ENCODE peak calls at places on chromosomes 5 and 9, in seven cellular contexts. L, O, E, S, M, B and I are unnamed samples.

GRCh38 chr5:142600611-142601360 is 85.1 kb downstream of the FGF1 start:
- DNase-seq in L (no peak), O (no peak), E (peak), S (peak), M (no peak), B (no peak), I (peak)

GRCh38 chr9:88949961-88950340 is 41.3 kb upstream of the S1PR3 start:
- DNase-seq in L (no peak), O (no peak), E (no peak), S (peak), M (no peak), B (no peak), I (no peak)

GRCh38 chr9:83062653-83063527 is at the start of gene RASEF:
- DNase-seq in L (no peak), O (peak), E (no peak), S (peak), M (no peak), B (no peak), I (no peak)

GRCh38 chr5:30874234-30875034 is 319.1 kb upstream of the CDH6 start:
- DNase-seq in L (no peak), O (no peak), E (no peak), S (no peak), M (no peak), B (no peak), I (no peak)

GRCh38 chr5:173457482-173457881 is 129.3 kb upstream of the STC2 start:
- DNase-seq in L (no peak), O (no peak), E (no peak), S (peak), M (no peak), B (no peak), I (no peak)

GRCh38 chr9:117245225-117245624 is 169.6 kb downstream of the ASTN2 start:
- DNase-seq in L (no peak), O (no peak), E (no peak), S (no peak), M (no peak), B (no peak), I (no peak)

GRCh38 chr9:121902483-121903135 is 190.5 kb downstream of the TTLL11 start:
- DNase-seq in L (no peak), O (no peak), E (no peak), S (peak), M (no peak), B (no peak), I (no peak)

GRCh38 chr9:686381-686813 is 155.1 kb upstream of the DMRT1 start:
- DNase-seq in L (no peak), O (no peak), E (no peak), S (peak), M (no peak), B (no peak), I (peak)

GRCh38 chr5:134435525-134435924 is 23.8 kb upstream of the CDKN2AIPNL start:
- DNase-seq in L (no peak), O (no peak), E (no peak), S (peak), M (no peak), B (no peak), I (no peak)

GRCh38 chr9:105062222-105062850 is 134.4 kb upstream of the ABCA1 start:
- DNase-seq in L (no peak), O (no peak), E (no peak), S (no peak), M (no peak), B (no peak), I (no peak)

GRCh38 chr5:95891499-95891898 is 69.0 kb upstream of the GLRX start:
- DNase-seq in L (no peak), O (no peak), E (no peak), S (no peak), M (no peak), B (no peak), I (no peak)

GRCh38 chr9:108469654-108470053 is 386.1 kb downstream of the ACTL7B start:
- DNase-seq in L (no peak), O (no peak), E (no peak), S (peak), M (no peak), B (no peak), I (no peak)